ENCODE peak calls at places on chromosome 3, in four cellular contexts. G is lower lobe of right lung, Y is right lobe of liver, R is body of pancreas. S is an unnamed sample. For H3K36me3 and H3K27me3, the result is how much of the 10 kb centered on the place peaks cover.

GRCh38 chr3:32525720-32526119 is 23.1 kb upstream of the CMTM6 start:
- DNase-seq in G (no peak), Y (no peak), R (no peak), S (no peak)

GRCh38 chr3:194806991-194807685 is 121.5 kb downstream of the FAM43A start:
- DNase-seq in G (no peak), Y (peak), R (no peak), S (no peak)

GRCh38 chr3:48698891-48699290 is 13.2 kb upstream of the NCKIPSD start:
- DNase-seq in G (no peak), Y (no peak), R (no peak), S (no peak)

GRCh38 chr3:59751606-59752005 is 701.8 kb upstream of the CFAP20DC start:
- DNase-seq in G (no peak), Y (no peak), R (no peak), S (no peak)

GRCh38 chr3:50625131-50625878 is 8.4 kb downstream of the MAPKAPK3 start:
- DNase-seq in G (no peak), Y (no peak), R (no peak), S (no peak)

GRCh38 chr3:142808103-142808917 is 80.6 kb downstream of the PCOLCE2 start:
- DNase-seq in G (no peak), Y (no peak), R (no peak), S (no peak)

GRCh38 chr3:12273045-12273695 is 15.7 kb upstream of the PPARG start:
- DNase-seq in G (no peak), Y (no peak), R (no peak), S (no peak)

GRCh38 chr3:129611812-129612349 is 5.4 kb upstream of the PLXND1 start:
- DNase-seq in G (peak), Y (no peak), R (no peak), S (peak)

GRCh38 chr3:70150599-70150998 is 151.1 kb downstream of the SAMMSON start:
- DNase-seq in G (no peak), Y (no peak), R (no peak), S (no peak)

GRCh38 chr3:66555214-66555844 is 54.5 kb upstream of the LRIG1 start:
- DNase-seq in G (no peak), Y (no peak), R (no peak), S (no peak)

GRCh38 chr3:48399387-48400172 is 27.6 kb downstream of the FBXW12 start:
- DNase-seq in G (no peak), Y (peak), R (peak), S (peak)

GRCh38 chr3:9468460-9468859 is 71.0 kb downstream of the SETD5 start:
- DNase-seq in G (no peak), Y (no peak), R (no peak), S (no peak)

GRCh38 chr3:52043750-52044149 is 12.6 kb downstream of the DUSP7 start:
- DNase-seq in G (no peak), Y (no peak), R (no peak), S (no peak)

GRCh38 chr3:56999547-56999946 is 60.9 kb upstream of the SPATA12 start:
- DNase-seq in G (no peak), Y (no peak), R (no peak), S (no peak)

GRCh38 chr3:184560992-184561328 is 625 bp upstream of the EPHB3 start:
- DNase-seq in G (peak), Y (no peak), R (no peak), S (no peak)

GRCh38 chr3:114449271-114450007 is 155.6 kb downstream of the TIGIT start:
- DNase-seq in G (no peak), Y (no peak), R (no peak), S (no peak)

GRCh38 chr3:113354307-113354706 is 87.0 kb downstream of the CFAP44 start:
- DNase-seq in G (no peak), Y (no peak), R (no peak), S (no peak)

GRCh38 chr3:170278632-170279031 is 56.4 kb downstream of the PRKCI start:
- DNase-seq in G (no peak), Y (no peak), R (no peak), S (no peak)

GRCh38 chr3:47762233-47762632 is 19.5 kb downstream of the SMARCC1 start:
- DNase-seq in G (no peak), Y (no peak), R (no peak), S (no peak)

GRCh38 chr3:61903931-61904657 is 342.7 kb downstream of the PTPRG start:
- DNase-seq in G (no peak), Y (no peak), R (peak), S (no peak)

GRCh38 chr3:17740703-17741102 is 1.7 kb downstream of the TBC1D5 start:
- DNase-seq in G (no peak), Y (no peak), R (no peak), S (no peak)

GRCh38 chr3:195870442-195870841 is 37.9 kb downstream of the TNK2 start:
- DNase-seq in G (no peak), Y (no peak), R (no peak), S (peak)

GRCh38 chr3:142602630-142603339 is 6.6 kb downstream of the PLS1 start:
- DNase-seq in G (no peak), Y (no peak), R (no peak), S (no peak)

GRCh38 chr3:155791190-155791589 is 14.9 kb downstream of the C3orf33 start:
- DNase-seq in G (no peak), Y (no peak), R (no peak), S (no peak)

GRCh38 chr3:197423376-197423775 is 125.0 kb upstream of the DLG1 start:
- DNase-seq in G (no peak), Y (no peak), R (no peak), S (no peak)

GRCh38 chr3:101574388-101575156 is 592 bp downstream of the PCNP start:
- DNase-seq in G (peak), Y (peak), R (peak), S (peak)

GRCh38 chr3:139227165-139227564 is 116.7 kb upstream of the MRPS22 start:
- DNase-seq in G (no peak), Y (peak), R (peak), S (no peak)

GRCh38 chr3:127961963-127962362 is 46.9 kb downstream of the KBTBD12 start:
- DNase-seq in G (no peak), Y (no peak), R (peak), S (no peak)

GRCh38 chr3:70832035-70832795 is 519.8 kb upstream of the MDFIC2 start:
- DNase-seq in G (no peak), Y (no peak), R (no peak), S (no peak)

GRCh38 chr3:48468329-48468731 is 21.8 kb downstream of the ATRIP start:
- DNase-seq in G (no peak), Y (peak), R (peak), S (peak)

GRCh38 chr3:7388026-7388425 is 527.1 kb downstream of the GRM7 start:
- DNase-seq in G (no peak), Y (no peak), R (no peak), S (no peak)

GRCh38 chr3:107641572-107642307 is 119.0 kb downstream of the BBX start:
- DNase-seq in G (no peak), Y (no peak), R (no peak), S (no peak)

GRCh38 chr3:152554980-152555379 is 280.0 kb upstream of the P2RY1 start:
- DNase-seq in G (no peak), Y (no peak), R (no peak), S (no peak)
- H3K4me3 ChIP-seq in G (no peak), Y (no peak), R (no peak), S (no peak)

DNA sequence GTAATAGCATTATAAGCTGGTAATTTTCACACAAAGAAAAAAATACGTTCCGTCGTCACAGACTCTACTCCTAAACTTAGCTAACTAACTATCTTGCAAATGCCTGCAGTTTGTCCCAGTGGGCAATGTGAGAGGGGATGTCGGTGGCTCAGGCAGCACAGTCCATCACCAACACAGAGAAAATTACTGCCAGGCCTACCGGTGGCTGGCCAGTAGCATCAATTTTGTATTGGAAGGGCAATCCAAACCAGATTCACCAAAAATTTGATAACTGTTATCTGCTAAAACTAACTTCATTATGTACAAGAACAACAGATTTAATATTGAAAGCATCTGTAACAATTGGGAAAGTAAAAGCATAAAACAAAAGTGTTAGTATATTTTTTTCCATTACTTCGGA is 37.4 kb upstream of the RASA2 start:
- DNase-seq in G (no peak), Y (no peak), R (no peak), S (no peak)
- H3K36me3 ChIP-seq in G (under half), Y (under half), R (under half), S (under half)

DNA sequence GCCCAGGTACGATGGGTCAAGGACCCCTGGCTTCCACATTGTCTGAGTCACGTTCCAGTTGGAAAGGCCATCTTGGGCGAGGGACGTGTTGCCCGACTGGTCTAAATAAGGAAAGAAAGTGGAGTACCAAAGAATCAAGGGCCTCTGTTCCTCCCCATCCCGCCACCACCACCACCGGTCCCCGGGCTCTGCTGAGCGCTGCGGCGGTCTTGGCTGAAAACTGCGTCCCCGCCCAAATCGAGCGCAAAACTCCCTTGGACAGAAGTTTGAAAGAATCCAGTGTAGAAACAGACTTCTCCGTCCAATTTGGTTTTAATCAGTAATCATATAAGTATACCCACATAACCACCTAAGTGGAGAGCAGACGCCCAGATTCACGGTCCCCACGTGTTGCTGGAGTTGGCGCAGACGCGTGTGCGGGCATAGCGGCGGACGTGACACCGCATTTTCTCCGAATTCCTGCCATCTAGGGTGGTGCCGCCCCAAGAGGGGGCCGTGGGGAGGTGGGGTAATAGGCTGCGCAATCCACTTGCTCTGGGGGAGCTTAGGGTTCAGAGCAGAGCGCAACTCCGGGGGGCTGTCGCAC is 243.8 kb upstream of the TOPAZ1 start:
- DNase-seq in G (peak), Y (no peak), R (no peak), S (peak)
- H3K27me3 ChIP-seq in G (half or more), Y (under half), R (under half), S (half or more)

GRCh38 chr3:186361246-186361611 is 805 bp downstream of the DGKG start:
- DNase-seq in G (no peak), Y (no peak), R (no peak), S (no peak)
- H3K4me3 ChIP-seq in G (peak), Y (peak), R (no peak), S (peak)

GRCh38 chr3:157240413-157240812 is 80.5 kb upstream of the CCNL1 start:
- DNase-seq in G (no peak), Y (no peak), R (no peak), S (no peak)
- H3K36me3 ChIP-seq in G (under half), Y (under half), R (under half), S (under half)